ENCODE peak calls at places on chromosomes 6 and 20, in seven cellular contexts. W, U, V, O, R, F and P are unnamed samples.

GRCh38 chr6:98835149-98836024 is 1.0 kb downstream of the POU3F2 start:
- DNase-seq in F (peak; percentile 19), O (no peak), W (no peak), R (no peak), V (no peak), U (no peak), P (no peak)

GRCh38 chr6:84411060-84411629 is 183.7 kb upstream of the CEP162 start:
- DNase-seq in O (peak; percentile 78), R (no peak), F (no peak), W (no peak), U (no peak), V (no peak), P (no peak)

GRCh38 chr6:40436685-40437604 is 150.2 kb downstream of the LRFN2 start:
- DNase-seq in W (peak; percentile 76), R (no peak), V (no peak), O (peak; percentile 4), F (no peak), U (no peak), P (no peak)

GRCh38 chr6:146913842-146914562 is 290.2 kb upstream of the STXBP5 start:
- DNase-seq in F (peak; percentile 82), U (peak; percentile 31), R (peak; percentile 80), W (no peak), V (no peak), O (peak; percentile 99), P (peak; percentile 95)

GRCh38 chr6:108944058-108944457 is 95.8 kb downstream of the ARMC2 start:
- DNase-seq in U (no peak), F (no peak), R (no peak), V (no peak), W (no peak), O (peak; percentile 20), P (no peak)

GRCh38 chr20:39751557-39752137 is 789.5 kb downstream of the DHX35 start:
- DNase-seq in U (no peak), W (no peak), R (no peak), O (no peak), V (peak; percentile 14), F (no peak), P (no peak)

GRCh38 chr6:138691595-138692057 is 81.9 kb upstream of the CCDC28A start:
- DNase-seq in R (no peak), W (no peak), U (peak; percentile 4), V (no peak), F (no peak), O (peak; percentile 86), P (no peak)

GRCh38 chr6:42099340-42100028 is 42.9 kb downstream of the C6orf132 start:
- DNase-seq in R (peak; percentile 76), U (no peak), O (peak; percentile 64), F (no peak), V (no peak), W (no peak), P (no peak)

GRCh38 chr6:39224523-39225182 is 4.6 kb downstream of the KCNK5 start:
- DNase-seq in F (no peak), O (no peak), R (no peak), V (no peak), U (no peak), W (no peak), P (no peak)

GRCh38 chr20:33733654-33734576 is 2.1 kb downstream of the ZNF341 start:
- DNase-seq in F (no peak), V (peak; percentile 51), U (no peak), O (peak; percentile 65), W (no peak), R (peak; percentile 82), P (peak; percentile 30)

GRCh38 chr6:51855310-51856082 is 231.9 kb downstream of the PKHD1 start:
- DNase-seq in O (peak; percentile 55), F (no peak), W (peak; percentile 1), U (peak; percentile 40), V (peak; percentile 55), R (peak; percentile 51), P (no peak)

GRCh38 chr6:158784505-158784904 is 34.7 kb downstream of the EZR start:
- DNase-seq in R (no peak), F (no peak), W (no peak), U (no peak), O (peak; percentile 36), V (no peak), P (no peak)